ENCODE peak calls at places on chromosomes 5 and 9, in four cellular contexts. One of them, this sample, is unnamed.

GRCh38 chr9:132418743-132419363 is 8.8 kb downstream of the CFAP77 start:
- DNase-seq in H1: no peak
- DNase-seq in mesendoderm: no peak
- DNase-seq in IMR-90: no peak
- DNase-seq in this sample: no peak

GRCh38 chr9:92706218-92706940 is 36.4 kb upstream of the IPPK start:
- DNase-seq in IMR-90: no peak
- DNase-seq in H1: peak; percentile 69
- DNase-seq in mesendoderm: peak; percentile 78
- DNase-seq in this sample: peak; percentile 79

GRCh38 chr5:108743344-108743743 is 4.4 kb upstream of the FER start:
- DNase-seq in IMR-90: no peak
- DNase-seq in H1: no peak
- DNase-seq in mesendoderm: peak; percentile 23
- DNase-seq in this sample: no peak

GRCh38 chr5:57780306-57780958 is 297.8 kb upstream of the ACTBL2 start:
- DNase-seq in IMR-90: peak; percentile 20
- DNase-seq in H1: no peak
- DNase-seq in mesendoderm: peak; percentile 35
- DNase-seq in this sample: peak; percentile 25

GRCh38 chr5:138230981-138231589 is 18.0 kb upstream of the CDC23 start:
- DNase-seq in H1: no peak
- DNase-seq in mesendoderm: peak; percentile 26
- DNase-seq in IMR-90: no peak
- DNase-seq in this sample: no peak

GRCh38 chr5:145101246-145101645 is 733.9 kb downstream of the PRELID2 start:
- DNase-seq in H1: no peak
- DNase-seq in mesendoderm: peak; percentile 41
- DNase-seq in IMR-90: no peak
- DNase-seq in this sample: no peak

GRCh38 chr9:70675868-70676370 is 261.5 kb upstream of the KLF9 start:
- DNase-seq in mesendoderm: no peak
- DNase-seq in IMR-90: no peak
- DNase-seq in H1: no peak
- DNase-seq in this sample: no peak

GRCh38 chr9:115208503-115208902 is 90.5 kb upstream of the TNC start:
- DNase-seq in mesendoderm: no peak
- DNase-seq in IMR-90: peak; percentile 70
- DNase-seq in H1: no peak
- DNase-seq in this sample: no peak

GRCh38 chr5:40284863-40285262 is 394.9 kb upstream of the PTGER4 start:
- DNase-seq in H1: no peak
- DNase-seq in mesendoderm: no peak
- DNase-seq in IMR-90: no peak
- DNase-seq in this sample: no peak

GRCh38 chr5:9251379-9251980 is 294.4 kb downstream of the SEMA5A start:
- DNase-seq in mesendoderm: no peak
- DNase-seq in H1: no peak
- DNase-seq in IMR-90: peak; percentile 80
- DNase-seq in this sample: no peak

GRCh38 chr5:5135957-5136676 is 4.0 kb upstream of the ADAMTS16 start:
- DNase-seq in mesendoderm: no peak
- DNase-seq in H1: no peak
- DNase-seq in IMR-90: peak; percentile 1
- DNase-seq in this sample: no peak

GRCh38 chr9:84255701-84256100 is 84.9 kb downstream of the SLC28A3 start:
- DNase-seq in H1: no peak
- DNase-seq in IMR-90: no peak
- DNase-seq in mesendoderm: peak; percentile 80
- DNase-seq in this sample: no peak

GRCh38 chr9:84258371-84258770 is 82.2 kb downstream of the SLC28A3 start:
- DNase-seq in H1: no peak
- DNase-seq in IMR-90: no peak
- DNase-seq in mesendoderm: no peak
- DNase-seq in this sample: no peak

DNA sequence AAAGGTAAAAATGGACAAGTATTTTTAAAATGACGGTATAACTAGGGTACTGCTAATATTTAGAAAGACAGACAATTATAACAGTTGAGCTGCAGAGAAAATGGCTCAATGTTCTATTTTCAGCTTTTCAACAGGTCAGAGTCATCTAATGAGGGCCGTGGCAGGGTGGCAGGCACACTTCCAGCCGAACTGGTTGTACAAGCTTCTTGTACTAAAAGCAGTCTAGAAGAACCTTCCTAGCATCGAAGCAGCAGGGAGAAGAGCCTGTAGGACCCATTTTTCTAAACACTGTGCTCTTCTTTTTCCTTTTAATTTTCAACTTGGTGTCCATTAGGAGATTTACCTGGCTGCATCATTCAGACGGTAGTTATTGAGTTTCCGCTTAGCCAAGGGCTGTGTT is 85.6 kb downstream of the SLC28A3 start:
- DNase-seq in IMR-90: no peak
- DNase-seq in mesendoderm: no peak
- DNase-seq in H1: no peak
- DNase-seq in this sample: no peak
- H3K56ac ChIP-seq in IMR-90: no peak overlapping the region
- H3K56ac ChIP-seq in mesendoderm: no peak overlapping the region
- H3K56ac ChIP-seq in H1: no peak overlapping the region
- H3K56ac ChIP-seq in this sample: no peak overlapping the region

DNA sequence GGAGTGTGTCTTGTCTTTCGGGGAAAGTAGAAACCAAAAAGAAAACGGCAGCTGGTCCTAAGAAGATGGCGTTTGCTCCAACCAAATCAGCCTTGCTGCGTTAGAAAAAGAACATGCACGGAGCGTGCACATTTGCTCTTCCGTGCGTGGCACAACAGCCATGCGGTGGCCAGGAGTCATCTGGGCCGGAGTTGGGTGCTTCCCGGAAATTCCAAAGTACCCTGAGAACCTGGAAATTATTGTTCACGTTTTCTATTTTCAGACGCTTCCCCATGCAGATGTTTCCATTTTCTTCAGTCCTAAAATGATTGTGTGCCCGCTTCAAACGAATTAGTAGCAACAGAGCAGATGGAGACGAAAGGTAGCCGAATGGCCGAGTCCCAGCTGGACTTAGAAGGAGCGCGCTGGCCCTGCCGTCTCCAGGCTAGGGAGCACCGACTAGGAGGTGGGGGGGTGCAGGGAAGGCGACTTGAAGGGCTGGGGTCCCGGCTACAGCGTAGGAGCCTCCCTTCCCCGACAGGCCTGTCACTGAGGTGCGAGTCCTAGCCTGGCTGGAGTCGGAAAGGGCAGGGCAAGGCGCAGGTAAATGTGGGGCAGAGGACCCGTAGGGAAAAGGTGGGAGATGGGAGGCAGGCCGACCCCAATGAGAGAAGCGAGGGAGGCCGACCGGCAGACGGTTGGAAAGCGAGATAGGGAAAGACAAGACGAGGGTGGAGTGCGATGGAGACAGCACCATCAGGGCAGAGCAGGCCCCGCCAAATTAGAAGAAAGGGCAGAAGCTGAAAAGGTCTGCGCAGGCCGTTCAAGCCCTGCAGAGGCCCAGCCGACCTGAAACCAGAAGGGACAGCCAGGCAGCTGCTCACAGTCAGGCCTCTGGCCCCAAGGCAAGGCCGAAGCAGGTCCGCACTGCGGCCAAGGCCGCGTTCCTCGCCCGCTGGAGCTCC is 1.4 kb downstream of the BARX1 start:
- DNase-seq in IMR-90: no peak
- DNase-seq in mesendoderm: no peak
- DNase-seq in H1: peak; percentile 65
- DNase-seq in this sample: peak; percentile 55
- H3K27me3 ChIP-seq in IMR-90: peaks cover 95% of the 10 kb centered on the region
- H3K27me3 ChIP-seq in mesendoderm: peaks cover 57% of the 10 kb centered on the region
- H3K27me3 ChIP-seq in H1: peaks cover 96% of the 10 kb centered on the region
- H3K27me3 ChIP-seq in this sample: peaks cover 89% of the 10 kb centered on the region

GRCh38 chr5:124740991-124741583 is 5.4 kb downstream of the ZNF608 start:
- DNase-seq in H1: no peak
- DNase-seq in mesendoderm: no peak
- DNase-seq in IMR-90: no peak
- DNase-seq in this sample: no peak
- H3K4ac ChIP-seq in H1: no peak overlapping the region
- H3K4ac ChIP-seq in mesendoderm: no peak overlapping the region
- H3K4ac ChIP-seq in IMR-90: no peak overlapping the region
- H3K4ac ChIP-seq in this sample: no peak overlapping the region

DNA sequence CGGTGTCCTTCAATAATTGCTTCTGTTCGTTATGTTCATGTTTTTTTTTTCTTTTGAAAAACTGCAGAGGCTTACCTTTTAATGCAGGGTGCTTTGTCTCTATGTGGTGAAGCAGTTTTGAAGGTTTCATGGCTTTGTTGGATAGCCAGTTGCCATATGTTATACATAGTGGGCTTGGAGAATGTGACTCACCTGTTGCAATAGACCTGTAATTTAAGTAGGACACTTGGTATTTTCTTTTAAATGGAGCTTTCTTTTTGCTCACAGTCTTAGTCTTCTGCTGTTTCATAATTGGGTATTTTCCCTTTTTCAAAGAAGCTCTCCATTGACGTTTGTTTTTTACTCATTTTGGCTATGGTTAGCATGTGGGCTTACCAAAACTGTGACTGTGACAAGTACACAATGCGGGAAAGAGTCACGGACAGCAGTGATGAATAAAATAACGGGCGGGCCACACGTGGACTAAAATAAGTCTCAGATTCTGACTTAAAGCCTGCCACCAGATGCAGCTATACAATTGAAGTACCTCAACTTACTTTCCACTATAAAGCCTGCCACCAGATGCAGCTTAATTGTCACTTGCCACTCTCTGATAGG is 23.2 kb upstream of the RNF20 start:
- DNase-seq in IMR-90: no peak
- DNase-seq in H1: no peak
- DNase-seq in mesendoderm: no peak
- DNase-seq in this sample: no peak
- H3K56ac ChIP-seq in IMR-90: no peak overlapping the region
- H3K56ac ChIP-seq in H1: no peak overlapping the region
- H3K56ac ChIP-seq in mesendoderm: no peak overlapping the region
- H3K56ac ChIP-seq in this sample: no peak overlapping the region

GRCh38 chr5:132011561-132012384 is at the start of gene ACSL6:
- DNase-seq in H1: peak; percentile 75
- DNase-seq in mesendoderm: peak; percentile 18
- DNase-seq in IMR-90: no peak
- DNase-seq in this sample: peak; percentile 43

GRCh38 chr5:132013006-132013689 is 1.7 kb upstream of the ACSL6 start:
- DNase-seq in mesendoderm: no peak
- DNase-seq in IMR-90: no peak
- DNase-seq in H1: peak; percentile 27
- DNase-seq in this sample: peak; percentile 20

GRCh38 chr5:132012385-132013005 is 1.0 kb upstream of the ACSL6 start:
- DNase-seq in H1: peak; percentile 88
- DNase-seq in mesendoderm: peak; percentile 85
- DNase-seq in IMR-90: peak; percentile 68
- DNase-seq in this sample: peak; percentile 82

GRCh38 chr5:132010645-132011560 is 555 bp downstream of the ACSL6 start:
- DNase-seq in mesendoderm: no peak
- DNase-seq in IMR-90: no peak
- DNase-seq in H1: peak; percentile 60
- DNase-seq in this sample: peak; percentile 46

GRCh38 chr5:132013711-132014110 is 2.3 kb upstream of the ACSL6 start:
- DNase-seq in IMR-90: no peak
- DNase-seq in mesendoderm: no peak
- DNase-seq in H1: peak; percentile 10
- DNase-seq in this sample: peak; percentile 8
- H3K27me3 ChIP-seq in IMR-90: peaks cover 54% of the 10 kb centered on the region
- H3K27me3 ChIP-seq in mesendoderm: no peaks in the 10 kb centered on the region
- H3K27me3 ChIP-seq in H1: peaks cover 15% of the 10 kb centered on the region
- H3K27me3 ChIP-seq in this sample: peaks cover 3% of the 10 kb centered on the region

GRCh38 chr5:93304391-93304790 is 276.6 kb downstream of the NR2F1-AS1 start:
- DNase-seq in IMR-90: no peak
- DNase-seq in mesendoderm: no peak
- DNase-seq in H1: no peak
- DNase-seq in this sample: no peak
- H3K4ac ChIP-seq in IMR-90: no peak overlapping the region
- H3K4ac ChIP-seq in mesendoderm: no peak overlapping the region
- H3K4ac ChIP-seq in H1: no peak overlapping the region
- H3K4ac ChIP-seq in this sample: no peak overlapping the region

DNA sequence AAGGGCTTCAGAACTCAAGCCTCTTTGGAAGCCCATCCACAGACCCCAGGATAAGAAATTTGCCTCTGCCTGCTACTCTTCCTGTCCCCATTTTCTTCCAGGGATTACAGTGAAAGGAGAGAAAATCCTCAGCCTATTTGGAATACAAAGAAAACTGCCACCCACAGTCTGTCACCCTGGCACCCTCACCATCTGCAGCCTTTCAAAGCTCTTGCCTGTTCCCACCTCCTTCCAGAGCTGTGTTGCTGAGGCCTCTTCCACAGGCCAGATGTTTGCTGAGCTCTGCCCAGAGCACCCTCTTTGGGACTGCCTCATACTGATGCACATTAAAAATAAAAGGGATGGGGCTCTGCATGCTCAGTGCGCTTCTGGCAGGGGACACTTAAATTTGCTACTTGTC is 35.9 kb upstream of the TAF1L start:
- DNase-seq in mesendoderm: peak; percentile 2
- DNase-seq in IMR-90: no peak
- DNase-seq in H1: no peak
- DNase-seq in this sample: no peak
- H3K56ac ChIP-seq in mesendoderm: no peak overlapping the region
- H3K56ac ChIP-seq in IMR-90: no peak overlapping the region
- H3K56ac ChIP-seq in H1: no peak overlapping the region
- H3K56ac ChIP-seq in this sample: no peak overlapping the region

GRCh38 chr9:68533678-68534077 is 7.0 kb downstream of the TMEM252 start:
- DNase-seq in mesendoderm: no peak
- DNase-seq in IMR-90: peak; percentile 13
- DNase-seq in H1: no peak
- DNase-seq in this sample: no peak
- H3K27me3 ChIP-seq in mesendoderm: no peaks in the 10 kb centered on the region
- H3K27me3 ChIP-seq in IMR-90: no peaks in the 10 kb centered on the region
- H3K27me3 ChIP-seq in H1: peaks cover 5% of the 10 kb centered on the region
- H3K27me3 ChIP-seq in this sample: peaks cover 2% of the 10 kb centered on the region

DNA sequence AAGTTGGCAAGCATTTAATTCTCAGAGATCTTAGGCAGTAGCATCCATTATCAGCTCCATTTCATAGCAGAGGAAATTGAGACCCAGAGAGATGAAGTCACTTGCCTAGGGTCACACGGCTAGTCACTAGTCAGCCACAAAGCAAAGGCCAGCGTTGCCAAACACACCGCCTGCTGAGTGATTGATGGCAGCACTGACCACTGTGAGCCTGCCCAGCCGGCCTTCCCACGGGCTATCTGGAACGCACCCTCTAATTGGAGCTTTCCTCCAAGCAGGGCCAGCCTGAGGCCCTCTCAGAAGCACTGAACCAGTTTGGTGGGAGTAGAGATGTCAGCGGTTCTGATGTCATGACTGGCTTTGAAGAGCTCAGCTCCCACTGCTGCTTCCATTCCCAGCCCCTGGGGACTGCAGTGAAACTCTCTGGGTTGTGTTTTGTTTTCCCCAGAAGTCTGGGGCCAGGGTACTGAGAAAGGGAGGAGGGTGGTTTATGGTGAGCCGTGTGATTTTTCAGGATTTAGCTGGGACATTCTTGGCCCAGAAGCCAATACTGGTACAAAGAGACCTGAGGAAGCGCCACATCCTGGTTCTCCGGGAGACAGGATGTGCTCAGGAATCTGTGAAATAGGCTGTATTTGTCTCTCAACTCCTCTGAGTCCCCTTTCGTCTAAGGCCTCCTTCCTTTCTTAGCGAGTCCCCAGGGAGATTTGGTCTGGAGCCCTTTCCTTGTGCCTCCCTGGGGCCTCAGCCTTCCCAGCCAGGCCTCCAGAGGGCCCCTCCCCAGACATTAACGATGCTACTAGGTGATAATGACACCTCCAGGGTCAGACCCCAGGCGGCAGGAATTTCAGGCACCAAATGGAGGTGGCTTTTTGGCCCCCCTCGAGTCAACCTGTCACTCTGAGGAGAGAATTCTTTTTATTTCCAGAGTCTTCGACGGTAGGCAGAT is 44.5 kb downstream of the SPRY4 start:
- DNase-seq in H1: peak; percentile 77
- DNase-seq in IMR-90: peak; percentile 79
- DNase-seq in mesendoderm: peak; percentile 99
- DNase-seq in this sample: peak; percentile 96
- H3K4ac ChIP-seq in H1: no peak overlapping the region
- H3K4ac ChIP-seq in IMR-90: peak overlapping the region; percentile 7
- H3K4ac ChIP-seq in mesendoderm: peak overlapping the region; percentile 85
- H3K4ac ChIP-seq in this sample: no peak overlapping the region

This sample was measured in H9.